ENCODE peak calls at places on chromosomes 3 and 15, in eight cellular contexts. L, M, R, I, P, K, C and V are unnamed samples.

GRCh38 chr15:66982816-66983215 is 82.6 kb upstream of the SMAD3 start:
- DNase-seq in L (peak), M (no peak), R (no peak), I (no peak), P (no peak), K (no peak), C (no peak), V (no peak)

GRCh38 chr3:43894176-43895049 is 203.7 kb downstream of the ABHD5 start:
- DNase-seq in L (peak), M (no peak), R (peak), I (peak), P (peak), K (peak), C (peak), V (no peak)

GRCh38 chr3:32794487-32795308 is 23.1 kb upstream of the TRIM71 start:
- DNase-seq in L (peak), M (no peak), R (peak), I (no peak), P (peak), K (no peak), C (no peak), V (no peak)

GRCh38 chr15:57527382-57528091 is 64.2 kb upstream of the MYZAP start:
- DNase-seq in L (peak), M (no peak), R (peak), I (peak), P (no peak), K (peak), C (no peak), V (peak)

GRCh38 chr3:34077796-34078195 is 279.4 kb downstream of the PDCD6IP start:
- DNase-seq in L (no peak), M (no peak), R (no peak), I (no peak), P (no peak), K (no peak), C (no peak), V (no peak)

GRCh38 chr15:51499379-51499976 is 123.1 kb downstream of the DMXL2 start:
- DNase-seq in L (peak), M (no peak), R (peak), I (peak), P (no peak), K (peak), C (no peak), V (peak)

GRCh38 chr15:29669823-29670222 is 152.4 kb downstream of the TJP1 start:
- DNase-seq in L (peak), M (no peak), R (peak), I (no peak), P (no peak), K (no peak), C (no peak), V (no peak)

GRCh38 chr3:178246004-178246403 is 290.2 kb upstream of the KCNMB2 start:
- DNase-seq in L (no peak), M (no peak), R (no peak), I (no peak), P (no peak), K (no peak), C (no peak), V (no peak)

GRCh38 chr3:43153189-43154083 is 47.6 kb upstream of the POMGNT2 start:
- DNase-seq in L (peak), M (peak), R (no peak), I (peak), P (no peak), K (peak), C (peak), V (no peak)

GRCh38 chr15:63915888-63916731 is 82.4 kb upstream of the HERC1 start:
- DNase-seq in L (peak), M (no peak), R (peak), I (peak), P (no peak), K (peak), C (no peak), V (no peak)

GRCh38 chr15:38059665-38060064 is 125.2 kb downstream of the TMCO5A start:
- DNase-seq in L (peak), M (no peak), R (peak), I (no peak), P (no peak), K (peak), C (no peak), V (no peak)

GRCh38 chr3:57397175-57398026 is 104.9 kb upstream of the ASB14 start:
- DNase-seq in L (peak), M (no peak), R (peak), I (peak), P (no peak), K (peak), C (no peak), V (peak)

GRCh38 chr3:11096266-11097135 is 57.8 kb upstream of the HRH1 start:
- DNase-seq in L (peak), M (no peak), R (peak), I (peak), P (peak), K (peak), C (peak), V (peak)

GRCh38 chr15:65028921-65029735 is at the start of gene MTFMT:
- DNase-seq in L (peak), M (peak), R (peak), I (peak), P (peak), K (peak), C (peak), V (no peak)

GRCh38 chr3:80238606-80239005 is 470.8 kb upstream of the ROBO1 start:
- DNase-seq in L (no peak), M (no peak), R (no peak), I (no peak), P (no peak), K (peak), C (no peak), V (no peak)

GRCh38 chr3:64408770-64409169 is 183.5 kb upstream of the PRICKLE2 start:
- DNase-seq in L (peak), M (no peak), R (peak), I (peak), P (no peak), K (peak), C (no peak), V (no peak)

GRCh38 chr3:114445233-114445632 is 151.4 kb downstream of the TIGIT start:
- DNase-seq in L (peak), M (no peak), R (no peak), I (peak), P (no peak), K (no peak), C (no peak), V (no peak)

GRCh38 chr3:134419966-134420321 is 45.7 kb upstream of the AMOTL2 start:
- DNase-seq in L (no peak), M (no peak), R (no peak), I (no peak), P (no peak), K (no peak), C (no peak), V (no peak)

GRCh38 chr3:95408464-95408862 is 1345.6 kb downstream of the NSUN3 start:
- DNase-seq in L (no peak), M (no peak), R (no peak), I (no peak), P (no peak), K (no peak), C (no peak), V (no peak)

GRCh38 chr15:38391186-38391585 is 62.7 kb upstream of the FAM98B start:
- DNase-seq in L (peak), M (no peak), R (peak), I (no peak), P (no peak), K (no peak), C (no peak), V (no peak)

GRCh38 chr3:159250961-159251360 is 449.1 kb downstream of the MFSD1 start:
- DNase-seq in L (peak), M (no peak), R (no peak), I (no peak), P (no peak), K (no peak), C (no peak), V (no peak)

GRCh38 chr3:24357635-24358034 is 137.0 kb downstream of the THRB start:
- DNase-seq in L (no peak), M (no peak), R (no peak), I (no peak), P (no peak), K (no peak), C (no peak), V (no peak)
- H3K4me3 ChIP-seq in L (no peak), M (no peak), R (no peak), I (no peak), P (no peak), K (no peak), C (no peak), V (no peak)

DNA sequence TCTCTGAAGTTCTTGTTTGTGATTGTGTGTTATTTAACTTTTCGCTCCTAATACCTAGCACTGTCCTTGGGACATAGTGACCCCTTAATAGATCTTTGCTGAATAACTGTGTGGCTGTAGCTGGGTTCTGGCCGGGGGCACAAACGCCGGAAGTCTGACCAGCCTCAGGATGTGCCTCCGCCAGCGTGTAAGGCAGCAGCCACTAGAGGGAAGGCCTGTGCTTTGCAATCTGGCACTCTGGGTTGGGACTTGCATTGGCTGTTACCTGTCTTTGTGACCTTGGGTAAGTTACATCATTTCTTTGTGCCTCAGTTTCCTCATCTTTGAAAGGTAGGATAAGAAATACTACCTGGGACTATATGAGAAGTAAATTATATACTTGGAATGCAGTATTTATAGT is 158.7 kb downstream of the GHSR start:
- DNase-seq in L (no peak), M (no peak), R (no peak), I (no peak), P (no peak), K (no peak), C (peak), V (no peak)
- TF ChIP-seq CTCF in L (no peak), M (no peak), R (peak), I (peak), P (peak), K (peak), C (peak), V (peak)

DNA sequence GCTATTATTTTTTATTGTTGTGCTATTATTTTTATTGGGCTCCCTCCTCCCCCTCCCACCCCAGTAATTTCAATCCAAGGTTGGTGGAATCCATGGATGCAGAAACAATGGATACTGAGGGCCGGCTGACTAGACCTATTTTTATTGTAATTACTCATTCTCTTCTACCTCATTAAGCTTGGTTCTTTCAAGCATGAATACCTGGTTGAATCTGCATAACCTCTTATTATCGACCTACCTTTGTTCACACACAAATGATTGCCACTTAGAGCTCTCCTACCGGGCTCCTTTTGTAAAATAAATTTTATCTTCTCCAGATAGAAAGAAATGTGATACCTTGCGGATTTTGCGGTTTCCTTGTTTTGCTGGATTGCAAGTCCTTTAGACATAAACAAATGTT is 31.6 kb downstream of the BTD start:
- DNase-seq in L (no peak), M (no peak), R (no peak), I (no peak), P (no peak), K (no peak), C (no peak), V (no peak)
- H3K4me3 ChIP-seq in L (no peak), M (no peak), R (no peak), I (no peak), P (no peak), K (no peak), C (no peak), V (no peak)

GRCh38 chr15:44798815-44799214 is 62.5 kb downstream of the TRIM69 start:
- DNase-seq in L (peak), M (no peak), R (no peak), I (peak), P (no peak), K (peak), C (no peak), V (no peak)
- TF ChIP-seq CTCF in L (peak), M (no peak), R (peak), I (peak), P (no peak), K (peak), C (peak), V (peak)

DNA sequence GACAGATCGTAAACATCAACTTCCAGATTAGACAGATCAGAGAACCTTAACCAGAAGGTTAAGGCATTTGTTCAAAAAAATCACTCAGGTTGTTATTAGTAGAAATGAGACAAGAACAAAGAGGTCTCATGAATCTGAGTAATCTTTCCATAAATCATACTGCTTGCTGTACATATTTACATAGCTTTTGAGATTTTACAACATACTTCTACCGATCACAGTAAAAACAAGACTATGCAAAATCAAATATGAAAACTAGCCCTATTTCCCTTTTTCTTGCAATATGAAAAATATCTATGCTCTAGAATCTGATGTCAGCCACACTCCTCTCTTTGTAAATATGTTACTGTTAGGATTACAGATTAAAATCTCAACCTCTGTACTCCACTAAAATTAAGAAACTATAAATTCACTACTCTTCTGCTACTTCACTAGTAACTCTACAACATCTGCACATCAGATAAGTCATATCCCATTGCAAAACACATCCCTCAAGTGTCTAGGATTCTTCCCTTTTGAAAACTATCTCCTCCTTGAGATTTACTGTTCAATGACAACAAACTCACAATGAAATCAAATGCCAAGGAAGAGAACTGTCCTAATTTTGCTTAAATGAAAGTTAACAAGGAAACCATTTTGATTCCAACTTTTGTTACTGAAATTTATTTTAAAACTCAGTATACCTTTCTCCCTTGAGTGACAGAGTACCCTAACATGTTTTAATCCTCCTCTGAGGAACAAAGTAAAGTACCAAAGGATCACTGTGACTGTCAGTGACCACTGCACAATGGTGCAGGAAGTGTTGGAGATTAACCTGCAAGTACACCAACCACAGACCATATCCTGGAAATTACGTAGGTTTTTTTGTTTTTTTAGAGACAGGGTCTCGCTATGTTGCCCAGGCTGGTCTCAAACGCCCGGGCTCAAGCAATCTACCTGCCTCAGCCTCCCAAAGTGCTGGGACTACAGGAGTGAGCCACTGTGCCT is 12.8 kb downstream of the DCUN1D1 start:
- DNase-seq in L (peak), M (no peak), R (no peak), I (no peak), P (no peak), K (no peak), C (no peak), V (no peak)
- H3K4me3 ChIP-seq in L (no peak), M (no peak), R (no peak), I (no peak), P (no peak), K (no peak), C (no peak), V (no peak)

DNA sequence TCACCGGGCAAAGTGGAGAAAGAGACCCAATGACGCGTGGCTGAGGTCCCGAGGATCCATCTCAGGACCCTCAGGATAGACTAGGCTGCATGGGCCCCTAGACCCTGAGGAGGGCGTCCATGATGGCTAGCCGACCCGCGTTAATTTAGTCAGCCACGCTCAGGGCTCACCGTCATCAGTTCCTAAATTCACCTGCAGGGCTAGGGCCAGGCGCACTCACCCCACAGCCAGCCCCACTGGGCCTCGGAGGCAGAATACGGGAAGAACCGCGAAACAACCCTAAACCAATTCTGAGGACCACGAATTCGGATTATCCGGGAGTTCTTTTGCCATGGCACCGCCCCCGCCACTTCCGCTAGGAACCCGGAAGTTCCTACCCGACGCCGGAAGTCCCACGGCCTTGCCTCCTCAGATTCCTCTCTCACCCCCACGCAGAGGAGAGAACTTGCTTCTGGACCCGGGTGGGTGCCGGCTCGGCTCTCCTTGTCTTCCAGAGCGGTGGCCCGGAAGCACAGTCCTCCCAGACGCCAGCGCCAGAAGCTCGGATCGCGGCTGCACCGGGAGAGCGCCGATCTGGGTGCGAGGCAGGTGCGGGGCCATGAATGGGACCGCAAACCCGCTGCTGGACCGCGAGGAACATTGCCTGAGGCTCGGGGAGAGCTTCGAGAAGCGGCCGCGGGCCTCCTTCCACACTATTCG is at the start of the genes EAF1 and METTL6:
- DNase-seq in L (peak), M (peak), R (peak), I (peak), P (peak), K (peak), C (peak), V (peak)
- TF ChIP-seq CTCF in L (no peak), M (no peak), R (peak), I (peak), P (no peak), K (peak), C (peak), V (no peak)

GRCh38 chr3:143634427-143634826 is 213.8 kb downstream of the SLC9A9 start:
- DNase-seq in L (no peak), M (no peak), R (no peak), I (no peak), P (no peak), K (no peak), C (no peak), V (no peak)
- H3K4me3 ChIP-seq in L (no peak), M (no peak), R (no peak), I (no peak), P (no peak), K (no peak), C (no peak), V (no peak)

DNA sequence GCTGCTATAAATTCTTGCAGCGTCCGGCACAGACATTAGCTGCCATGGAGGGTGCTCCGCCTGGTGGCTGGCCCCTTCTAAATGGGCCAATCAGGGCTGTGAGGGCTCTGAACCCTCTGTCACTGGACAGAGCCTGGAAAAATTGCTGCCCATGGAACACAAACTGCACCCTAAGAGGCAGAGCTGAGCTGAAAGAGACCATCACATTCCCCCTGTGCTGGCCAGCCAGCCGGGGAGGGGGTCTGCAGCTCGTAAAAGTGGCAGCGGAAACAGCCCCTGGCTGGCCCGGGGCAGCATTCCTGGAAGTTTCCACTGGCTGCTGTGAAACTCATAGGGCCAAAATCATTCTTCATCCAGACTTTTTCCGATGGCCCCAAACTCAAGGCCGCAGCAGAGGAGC is 21.0 kb upstream of the DUSP7 start:
- DNase-seq in L (peak), M (no peak), R (no peak), I (no peak), P (no peak), K (no peak), C (no peak), V (no peak)
- TF ChIP-seq CTCF in L (peak), M (no peak), R (no peak), I (peak), P (no peak), K (no peak), C (peak), V (no peak)

GRCh38 chr3:112127522-112128494 is 5.2 kb downstream of the GCSAM start:
- DNase-seq in L (no peak), M (no peak), R (no peak), I (no peak), P (no peak), K (no peak), C (no peak), V (no peak)
- H3K4me3 ChIP-seq in L (no peak), M (no peak), R (no peak), I (no peak), P (no peak), K (no peak), C (peak), V (no peak)

DNA sequence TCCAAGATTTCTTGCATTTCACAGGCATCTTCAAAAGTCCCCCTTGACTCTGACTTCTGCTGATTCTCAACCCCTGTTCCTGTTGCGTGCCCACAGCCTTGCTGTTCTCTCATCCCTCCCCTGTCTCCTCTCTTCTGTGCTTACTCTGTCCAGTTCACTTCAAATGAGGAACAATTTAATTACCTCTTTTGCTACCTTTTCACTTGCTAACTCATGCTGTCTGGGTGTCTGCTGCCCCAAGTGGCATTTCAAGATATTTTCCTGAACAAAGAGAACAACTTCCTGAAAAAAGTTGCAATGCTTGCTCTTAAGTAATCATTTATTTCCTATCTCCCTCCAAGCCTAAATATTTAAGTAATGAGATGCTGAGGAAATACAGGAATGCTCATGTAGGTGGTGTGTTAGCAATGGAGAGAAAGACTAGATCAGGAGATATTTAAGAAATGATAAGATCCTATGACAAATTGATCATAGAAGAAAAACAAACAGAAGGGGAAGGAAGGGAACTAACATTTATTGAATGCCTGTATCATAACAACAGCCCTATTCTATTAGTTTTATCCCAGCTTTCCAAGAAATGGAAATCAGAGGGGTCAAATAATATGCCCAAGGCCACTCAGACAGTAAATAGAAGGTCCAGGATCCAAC is 42.2 kb downstream of the SV2B start:
- DNase-seq in L (peak), M (no peak), R (peak), I (peak), P (no peak), K (peak), C (no peak), V (no peak)
- TF ChIP-seq CTCF in L (peak), M (peak), R (peak), I (no peak), P (peak), K (no peak), C (peak), V (peak)